ENCODE peak calls at places on chromosomes 4 and X, in four cellular contexts. P is tibial nerve, B is brain microvascular endothelial cell, R is hepatocyte. I is an unnamed sample.

GRCh38 chr4:106793933-106794332 is 242.2 kb downstream of the DKK2 start:
- DNase-seq in R (no peak), P (no peak), B (no peak), I (no peak)

GRCh38 chr4:89214308-89214707 is 93.3 kb downstream of the GPRIN3 start:
- DNase-seq in B (no peak), P (no peak), R (no peak), I (no peak)

GRCh38 chr4:123672987-123673386 is 276.4 kb downstream of the SPRY1 start:
- DNase-seq in P (no peak), R (peak), B (no peak), I (no peak)

GRCh38 chr4:95263391-95263790 is 285.4 kb downstream of the UNC5C start:
- DNase-seq in R (no peak), B (no peak), P (no peak), I (no peak)

GRCh38 chr4:78644744-78645330 is 93.3 kb downstream of the ANXA3 start:
- DNase-seq in R (peak), P (peak), B (peak), I (peak)

GRCh38 chr4:129080129-129080528 is 13.2 kb downstream of the SCLT1 start:
- DNase-seq in P (no peak), B (no peak), R (no peak), I (no peak)

GRCh38 chr4:177380730-177381287 is 61.4 kb downstream of the AGA start:
- DNase-seq in P (no peak), B (no peak), R (peak), I (no peak)

GRCh38 chrX:2819345-2820130 is 9.2 kb upstream of the GYG2 start:
- DNase-seq in P (no peak), R (peak), B (no peak), I (peak)

GRCh38 chr4:126213996-126214395 is 899.2 kb downstream of the FAT4 start:
- DNase-seq in P (no peak), R (peak), B (no peak), I (peak)

GRCh38 chrX:151722241-151722846 is 6.5 kb downstream of the FATE1 start:
- DNase-seq in B (no peak), R (peak), P (no peak), I (peak)

GRCh38 chr4:8391071-8391470 is 49.5 kb downstream of the ACOX3 start:
- DNase-seq in B (no peak), P (no peak), R (no peak), I (no peak)

GRCh38 chr4:90833698-90834097 is 706.5 kb downstream of the CCSER1 start:
- DNase-seq in B (no peak), R (no peak), P (no peak), I (no peak)

GRCh38 chr4:91035276-91035675 is 908.1 kb downstream of the CCSER1 start:
- DNase-seq in P (no peak), B (no peak), R (no peak), I (no peak)

GRCh38 chr4:10179957-10180602 is 63.5 kb upstream of the WDR1 start:
- DNase-seq in B (peak), P (no peak), R (no peak), I (no peak)

GRCh38 chr4:24657768-24658617 is 73.6 kb upstream of the DHX15 start:
- DNase-seq in P (peak), B (peak), R (peak), I (peak)

GRCh38 chr4:39043058-39043696 is 11.0 kb upstream of the TMEM156 start:
- DNase-seq in B (peak), P (no peak), R (peak), I (no peak)

GRCh38 chrX:154516655-154517100 is 646 bp upstream of the FAM3A start:
- DNase-seq in R (peak), B (no peak), P (no peak), I (no peak)

GRCh38 chr4:121370729-121371325 is 10.0 kb downstream of the QRFPR start:
- DNase-seq in B (peak), R (peak), P (peak), I (peak)

GRCh38 chrX:148794350-148794749 is 293.9 kb downstream of the AFF2 start:
- DNase-seq in P (no peak), R (no peak), B (no peak), I (no peak)

GRCh38 chr4:152719856-152720556 is 40.2 kb upstream of the TMEM154 start:
- DNase-seq in B (no peak), P (no peak), R (no peak), I (no peak)

GRCh38 chrX:113982766-113983165 is 601.1 kb upstream of the HTR2C start:
- DNase-seq in R (no peak), B (no peak), P (no peak), I (no peak)

GRCh38 chr4:86959588-86960500 is 25.0 kb downstream of the AFF1 start:
- DNase-seq in P (no peak), B (no peak), R (no peak), I (no peak)

GRCh38 chrX:65196758-65197371 is 220.6 kb upstream of the ZC4H2 start:
- DNase-seq in R (peak), B (no peak), P (peak), I (peak)
- TF ChIP-seq CTCF in R (peak), B (no peak), P (no peak), I (no peak)

DNA sequence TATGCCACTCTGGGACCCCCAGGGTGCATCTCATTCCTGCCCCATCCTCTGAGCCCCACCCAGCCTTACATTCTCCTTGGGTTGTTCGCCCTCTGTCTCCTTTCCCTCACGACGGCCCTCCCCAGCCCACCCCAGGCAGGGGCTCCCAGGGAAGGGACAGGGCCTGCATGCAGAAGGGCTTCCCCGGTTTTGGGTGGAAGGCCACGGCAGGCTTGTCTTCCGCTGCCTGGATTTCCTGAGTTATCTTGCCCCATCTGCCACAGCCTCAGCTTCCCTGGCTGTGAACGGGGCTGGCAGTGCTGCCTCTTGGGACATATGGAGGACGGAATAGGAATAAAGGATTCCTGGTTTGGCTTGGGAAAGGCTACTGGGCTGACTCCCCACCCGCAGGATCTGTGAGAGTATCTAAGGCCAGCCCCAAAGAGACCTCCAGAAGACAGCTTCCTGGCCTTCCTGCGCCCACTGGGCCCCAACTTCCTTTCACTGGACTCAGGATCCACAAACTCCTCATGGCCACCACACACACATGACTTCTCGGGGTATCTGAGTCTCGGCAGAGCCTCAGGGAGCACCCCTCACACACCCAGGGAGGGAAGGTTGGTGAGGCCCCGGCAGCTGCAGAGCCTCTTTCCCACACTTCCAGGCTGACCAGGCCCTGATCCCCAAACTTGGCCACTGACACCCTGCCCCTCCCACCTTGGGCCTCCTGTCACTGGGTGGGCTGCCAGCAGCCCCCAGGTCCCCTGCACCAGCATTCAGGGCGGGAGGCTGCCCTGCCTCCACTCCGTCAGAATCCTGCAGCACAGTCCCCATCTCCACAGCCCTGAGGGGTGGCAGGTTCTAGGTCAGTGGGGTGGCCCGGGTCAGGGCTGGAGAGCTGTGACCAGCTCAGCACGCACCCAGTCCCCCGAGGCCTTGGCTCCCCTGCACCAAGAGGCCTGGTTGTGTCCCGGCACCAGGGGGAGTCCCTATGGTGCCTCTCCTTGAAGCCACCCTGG is 3.5 kb upstream of the MXD4 start:
- DNase-seq in B (no peak), R (no peak), P (no peak), I (no peak)
- TF ChIP-seq CTCF in B (peak), R (no peak), P (no peak), I (no peak)

DNA sequence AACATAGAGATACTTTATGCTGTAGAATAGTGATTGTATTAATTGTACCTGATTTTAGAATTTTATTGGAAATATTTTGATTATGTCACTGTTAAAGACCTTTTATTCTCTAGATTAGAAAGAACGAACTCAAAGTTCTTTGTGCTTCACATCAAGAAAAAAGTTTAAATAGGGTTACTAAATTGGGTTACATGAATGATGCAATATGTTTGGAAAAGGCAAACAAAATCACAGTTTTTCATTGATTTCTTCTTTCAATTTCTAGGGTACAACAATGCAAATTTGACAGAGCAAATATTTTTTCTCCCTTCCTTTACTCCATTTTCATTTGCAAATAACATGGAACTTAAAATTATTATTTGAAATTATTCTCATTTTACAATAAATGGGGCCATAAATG is 24.0 kb upstream of the ANKRD50 start:
- DNase-seq in R (no peak), P (no peak), B (no peak), I (no peak)
- TF ChIP-seq CTCF in R (no peak), P (no peak), B (no peak), I (no peak)

GRCh38 chr4:169164669-169165415 is 105.9 kb downstream of the SH3RF1 start:
- DNase-seq in B (no peak), P (no peak), R (no peak), I (no peak)

GRCh38 chr4:169159614-169160013 is 111.1 kb downstream of the SH3RF1 start:
- DNase-seq in B (peak), P (no peak), R (no peak), I (no peak)

GRCh38 chr4:169163947-169164668 is 106.6 kb downstream of the SH3RF1 start:
- DNase-seq in R (no peak), B (no peak), P (no peak), I (no peak)

GRCh38 chr4:169160825-169161224 is 109.9 kb downstream of the SH3RF1 start:
- DNase-seq in R (no peak), P (no peak), B (no peak), I (no peak)

DNA sequence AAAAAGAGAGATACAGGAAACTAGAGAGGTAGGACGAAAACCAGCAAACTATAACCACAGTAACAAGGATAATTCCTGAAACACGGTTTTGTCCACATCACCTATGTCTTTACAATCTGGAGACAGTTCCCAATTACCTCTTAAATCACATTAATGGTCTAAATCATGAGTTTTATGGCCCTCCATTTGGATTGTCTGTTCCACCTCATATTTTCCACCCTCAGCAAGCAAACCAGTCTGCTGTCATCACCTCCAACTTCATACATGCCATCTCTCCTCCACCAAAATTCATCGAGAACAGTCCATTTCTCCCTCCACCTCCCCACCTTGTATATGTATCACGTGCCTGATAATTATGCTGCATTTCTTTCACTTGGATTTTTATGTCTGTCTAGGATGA is 107.3 kb downstream of the SH3RF1 start:
- DNase-seq in R (no peak), P (no peak), B (no peak), I (no peak)
- TF ChIP-seq CTCF in R (no peak), P (no peak), B (no peak), I (no peak)

GRCh38 chrX:104270916-104271512 is 16.3 kb upstream of the ESX1 start:
- DNase-seq in P (peak), B (peak), R (peak), I (peak)
- TF ChIP-seq CTCF in P (peak), B (peak), R (peak), I (peak)

DNA sequence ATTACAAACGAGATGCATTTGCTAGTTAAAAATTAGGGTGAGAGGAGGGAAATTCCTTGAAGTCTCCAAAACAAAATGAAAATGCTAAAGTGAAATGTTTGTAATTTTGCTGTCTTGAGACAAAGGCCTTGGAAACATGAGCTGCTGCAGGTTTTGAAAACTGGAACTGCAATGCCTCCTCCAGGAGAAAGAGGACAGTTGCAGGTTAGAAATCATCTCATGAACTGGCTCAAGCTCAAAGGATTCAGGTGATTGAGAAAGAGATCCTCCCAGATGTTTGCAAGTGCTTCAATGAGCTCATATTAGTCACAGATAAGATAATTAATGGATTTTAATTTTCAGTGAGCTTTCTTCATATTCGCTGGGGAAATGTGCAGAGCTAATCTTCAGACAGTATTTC is 32.4 kb downstream of the SMPX start:
- DNase-seq in R (peak), P (no peak), B (no peak), I (no peak)
- TF ChIP-seq CTCF in R (peak), P (peak), B (peak), I (peak)

GRCh38 chr4:170227928-170228327 is 138.2 kb upstream of the AADAT start:
- DNase-seq in B (no peak), R (no peak), P (no peak), I (no peak)
- TF ChIP-seq CTCF in B (peak), R (no peak), P (no peak), I (peak)

DNA sequence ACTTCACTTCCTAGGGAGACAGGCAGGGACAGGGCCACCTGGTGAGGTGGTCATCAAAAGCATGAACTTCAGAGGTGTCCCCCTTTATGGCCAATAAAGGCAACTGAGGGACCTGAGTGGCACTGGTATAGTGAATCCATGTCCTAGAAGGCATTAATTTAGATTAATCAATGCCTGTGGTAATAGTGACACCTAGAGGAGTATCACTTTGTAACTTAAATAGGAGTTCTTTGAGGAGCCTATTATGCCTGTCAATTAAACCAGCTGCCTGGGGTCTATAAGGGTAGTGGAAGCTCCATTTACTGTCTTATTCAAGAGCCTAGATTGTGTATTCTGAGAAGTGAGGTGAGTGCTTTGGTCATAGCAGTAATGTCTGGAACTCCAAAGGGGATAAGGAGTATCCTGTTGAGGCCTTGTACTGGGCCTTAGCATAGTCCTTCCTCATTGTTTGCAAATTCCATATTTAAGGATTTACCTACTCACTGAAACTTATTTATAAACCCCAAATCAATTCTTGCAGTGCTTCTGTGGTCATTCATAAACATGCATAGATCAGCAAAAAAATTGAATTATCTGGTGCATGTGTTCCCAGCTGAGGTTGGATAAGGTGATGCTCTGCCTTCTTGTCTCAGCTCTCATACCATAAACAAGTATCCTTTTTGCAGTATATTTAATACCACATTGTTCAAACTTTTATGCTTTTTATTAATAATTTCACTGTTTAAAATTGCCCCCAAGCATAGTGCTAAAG is 213.8 kb upstream of the RADX start:
- DNase-seq in P (no peak), R (no peak), B (no peak), I (no peak)
- TF ChIP-seq CTCF in P (no peak), R (peak), B (no peak), I (peak)

I was measured in Calu3.